ENCODE peak calls at places on chromosomes 1 and 21, in five cellular contexts. K is SK-N-SH, W is HepG2, L is K562, Z is GM12878. V is an unnamed sample.

GRCh38 chr1:116915182-116915611 is 5.5 kb downstream of the PTGFRN start:
- DNase-seq in K (no peak), L (no peak), W (no peak), Z (no peak), V (no peak)

GRCh38 chr1:19068639-19069276 is 112.3 kb upstream of the IFFO2 start:
- DNase-seq in W (no peak), K (peak; percentile 80), Z (no peak), L (peak; percentile 49), V (no peak)

GRCh38 chr1:200895801-200896570 is 1.3 kb downstream of the INAVA start:
- DNase-seq in W (peak; percentile 49), Z (no peak), L (no peak), K (no peak), V (peak; percentile 60)

GRCh38 chr1:23772049-23772853 is 6.0 kb upstream of the PITHD1 start:
- DNase-seq in K (peak; percentile 75), W (peak; percentile 67), L (peak; percentile 74), Z (peak; percentile 27), V (peak; percentile 55)

GRCh38 chr1:89929467-89930063 is 65.3 kb upstream of the ZNF326 start:
- DNase-seq in L (no peak), Z (no peak), K (no peak), W (peak; percentile 26), V (no peak)

GRCh38 chr1:183962903-183963302 is 74.6 kb downstream of the COLGALT2 start:
- DNase-seq in Z (no peak), W (no peak), K (no peak), L (no peak), V (no peak)

GRCh38 chr21:31293986-31294385 is 50.1 kb downstream of the TIAM1 start:
- DNase-seq in Z (no peak), L (no peak), W (no peak), K (no peak), V (no peak)

GRCh38 chr1:203327684-203328457 is 22.6 kb downstream of the BTG2 start:
- DNase-seq in L (peak; percentile 75), Z (no peak), K (peak; percentile 83), W (no peak), V (peak; percentile 79)

GRCh38 chr1:74584185-74584584 is 71.8 kb upstream of the LRRC53 start:
- DNase-seq in W (no peak), L (no peak), K (no peak), Z (no peak), V (no peak)

GRCh38 chr1:164515932-164516331 is 43.1 kb upstream of the PBX1 start:
- DNase-seq in Z (no peak), W (no peak), L (no peak), K (peak; percentile 3), V (no peak)
- TF ChIP-seq GABPA in Z (no peak), W (no peak), L (no peak), K (no peak), V (no peak)

DNA sequence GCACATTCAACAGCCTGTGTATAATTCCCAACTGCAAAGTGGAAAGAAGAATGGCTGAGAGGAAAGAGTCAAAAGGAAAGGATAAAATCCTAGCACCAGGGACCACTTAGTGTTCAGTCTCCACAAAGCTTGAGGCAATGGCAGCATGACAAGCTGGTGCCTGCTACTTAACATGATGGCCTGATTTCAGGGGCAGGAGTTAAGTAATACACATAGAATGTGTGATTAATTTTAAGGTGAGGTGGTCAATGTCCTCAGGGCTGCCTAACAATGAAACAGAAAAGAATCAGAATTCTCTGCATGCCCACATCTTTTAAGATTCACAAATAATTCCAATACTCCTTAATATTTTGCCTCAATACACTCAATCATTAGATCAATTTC is 8.9 kb downstream of the P3H1 start:
- DNase-seq in Z (no peak), L (no peak), W (no peak), K (no peak), V (no peak)
- TF ChIP-seq REST in Z (no peak), L (no peak), W (no peak), K (no peak), V (no peak)

GRCh38 chr1:31377361-31377863 is 4.5 kb upstream of the FABP3 start:
- DNase-seq in K (no peak), Z (no peak), W (no peak), L (no peak), V (no peak)

GRCh38 chr1:31373897-31374486 is 1.1 kb upstream of the FABP3 start:
- DNase-seq in Z (no peak), W (no peak), L (no peak), K (no peak), V (no peak)

GRCh38 chr1:31374511-31375196 is 1.8 kb upstream of the FABP3 start:
- DNase-seq in L (no peak), Z (no peak), W (no peak), K (no peak), V (no peak)

GRCh38 chr1:31372961-31373896 is at the start of gene FABP3:
- DNase-seq in Z (no peak), W (peak; percentile 71), K (peak; percentile 68), L (peak; percentile 83), V (peak; percentile 8)

GRCh38 chr1:31376374-31377134 is 3.7 kb upstream of the FABP3 start:
- DNase-seq in Z (no peak), K (peak; percentile 90), L (peak; percentile 52), W (peak; percentile 32), V (no peak)
- TF ChIP-seq GABPA in Z (no peak), K (no peak), L (no peak), W (no peak), V (no peak)

DNA sequence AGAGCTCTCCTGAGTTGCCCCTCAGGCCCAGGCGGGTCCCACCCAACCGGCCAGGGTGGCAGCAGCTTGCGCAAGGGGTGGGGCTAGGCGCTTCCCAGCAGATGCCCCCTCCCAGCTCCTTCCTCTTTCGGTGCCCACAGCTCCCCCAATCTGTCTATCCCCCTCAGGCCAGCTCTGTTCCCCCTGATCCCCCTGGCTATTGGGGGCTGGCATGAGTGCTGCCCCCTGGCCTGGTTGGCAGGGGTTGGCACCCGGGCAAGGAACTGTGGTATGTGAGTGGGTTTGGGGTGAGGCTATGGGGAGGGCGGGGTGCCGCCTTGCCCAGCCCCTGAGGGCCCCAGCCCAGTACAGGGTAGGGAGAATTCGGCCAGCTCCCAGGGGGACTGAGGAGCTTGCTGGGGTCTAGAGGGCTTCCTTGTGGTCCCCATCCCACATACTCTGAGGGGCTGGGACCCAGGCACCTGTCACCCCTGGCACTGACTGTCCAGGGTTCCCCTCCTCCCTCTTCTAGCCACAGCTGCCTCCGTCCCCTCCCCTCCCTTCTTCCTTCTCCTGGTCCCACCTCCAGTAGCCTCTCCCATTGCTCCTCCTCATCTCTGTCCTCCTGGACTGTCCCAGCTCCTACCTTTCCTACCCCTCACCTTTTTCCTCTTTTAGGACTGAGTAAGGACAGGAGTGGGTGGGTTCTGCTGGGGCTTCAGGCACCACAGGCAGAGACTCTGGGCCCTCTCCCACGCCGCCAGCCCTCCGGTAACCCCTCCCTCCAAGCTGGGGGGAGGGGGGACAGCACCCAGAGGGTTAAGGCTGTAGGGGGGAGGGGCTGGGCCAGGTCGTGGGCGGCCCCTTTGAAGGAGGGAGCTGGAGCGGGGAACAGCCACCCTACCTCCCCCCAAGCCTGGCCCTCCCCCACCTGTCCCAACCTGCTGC is 5.7 kb downstream of the ZBTB7B start:
- DNase-seq in Z (no peak), K (no peak), L (peak; percentile 83), W (no peak), V (peak; percentile 90)
- TF ChIP-seq REST in Z (no peak), K (no peak), L (no peak), W (no peak), V (no peak)

GRCh38 chr1:32247452-32247851 is 430 bp downstream of the FAM167B start:
- DNase-seq in K (no peak), Z (no peak), W (no peak), L (no peak), V (no peak)

GRCh38 chr1:32250893-32251716 is at the start of gene LCK:
- DNase-seq in W (no peak), K (no peak), L (no peak), Z (no peak), V (no peak)

GRCh38 chr1:32249831-32250525 is 1.1 kb upstream of the LCK start:
- DNase-seq in L (peak; percentile 56), W (peak; percentile 91), Z (peak; percentile 95), K (no peak), V (peak; percentile 52)

GRCh38 chr1:32246888-32247273 is at the start of gene FAM167B:
- DNase-seq in W (no peak), K (no peak), L (no peak), Z (no peak), V (no peak)

GRCh38 chr1:32247983-32248889 is 1.2 kb downstream of the FAM167B start:
- DNase-seq in Z (no peak), L (peak; percentile 90), W (peak; percentile 59), K (peak; percentile 91), V (peak; percentile 77)
- TF ChIP-seq GABPA in Z (no peak), L (no peak), W (peak; percentile 10), K (no peak), V (no peak)

GRCh38 chr1:150765229-150765976 is at the start of gene CTSS:
- DNase-seq in K (no peak), Z (peak; percentile 88), L (no peak), W (no peak), V (peak; percentile 43)
- TF ChIP-seq REST in K (no peak), Z (no peak), L (no peak), W (no peak), V (no peak)

GRCh38 chr1:222643937-222644648 is 26.2 kb downstream of the MIA3 start:
- DNase-seq in K (peak; percentile 89), L (peak; percentile 95), W (peak; percentile 98), Z (peak; percentile 85), V (peak; percentile 98)

GRCh38 chr1:222644649-222645005 is 26.7 kb downstream of the MIA3 start:
- DNase-seq in K (no peak), W (no peak), Z (no peak), L (no peak), V (no peak)

GRCh38 chr1:222643603-222643936 is 25.7 kb downstream of the MIA3 start:
- DNase-seq in L (peak; percentile 43), K (no peak), Z (no peak), W (peak; percentile 14), V (peak; percentile 44)

GRCh38 chr1:222642468-222642867 is 24.6 kb downstream of the MIA3 start:
- DNase-seq in Z (no peak), L (no peak), W (no peak), K (no peak), V (no peak)

GRCh38 chr1:222641269-222641948 is 23.5 kb downstream of the MIA3 start:
- DNase-seq in Z (no peak), L (no peak), K (no peak), W (no peak), V (no peak)
- TF ChIP-seq GABPA in Z (no peak), L (no peak), K (no peak), W (no peak), V (no peak)

DNA sequence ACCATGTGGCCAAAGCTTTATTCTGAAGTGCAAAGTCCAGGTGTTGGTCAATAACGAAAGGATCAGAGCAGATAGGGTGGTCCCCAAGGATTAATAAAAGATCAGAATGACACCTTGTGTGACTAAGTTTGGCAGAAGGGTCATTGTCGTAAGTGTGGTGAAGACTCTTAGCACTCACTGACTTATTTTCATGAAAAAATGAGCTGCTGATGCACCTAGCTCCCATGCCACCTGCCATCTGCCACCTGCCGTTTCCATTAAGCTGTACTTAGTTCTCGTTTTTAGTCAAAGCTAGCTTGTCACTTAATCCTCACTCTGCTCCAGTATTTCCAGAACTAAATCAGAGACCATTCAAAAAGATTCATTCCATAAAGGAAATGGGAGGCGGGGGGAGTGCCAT is 112.6 kb downstream of the SEC16B start:
- DNase-seq in L (no peak), W (no peak), K (no peak), Z (no peak), V (no peak)
- TF ChIP-seq REST in L (no peak), W (no peak), K (no peak), Z (no peak), V (no peak)